ENCODE peak calls at places on chromosomes 1 and 21, in five cellular contexts. B is GM23338, I is amygdala, X is sciatic nerve, U is COR-L47. T is an unnamed sample.

GRCh38 chr1:24501371-24502167 is 1.1 kb upstream of the RCAN3 start:
- DNase-seq in B (peak; percentile 46), I (no peak), X (no peak), U (no peak), T (no peak)

GRCh38 chr1:237166593-237167077 is 124.7 kb downstream of the RYR2 start:
- DNase-seq in B (no peak), I (no peak), X (no peak), U (no peak), T (no peak)

GRCh38 chr1:202698276-202698675 is 12.0 kb downstream of the SYT2 start:
- DNase-seq in B (no peak), I (no peak), X (no peak), U (no peak), T (peak; percentile 12)

GRCh38 chr1:118960567-118961136 is 27.5 kb downstream of the TBX15 start:
- DNase-seq in B (peak; percentile 5), I (no peak), X (no peak), U (no peak), T (no peak)

GRCh38 chr1:16143566-16144324 is 12.1 kb downstream of the EPHA2 start:
- DNase-seq in B (no peak), I (no peak), X (no peak), U (peak; percentile 19), T (peak; percentile 21)

GRCh38 chr1:47903723-47904122 is 93.5 kb downstream of the TRABD2B start:
- DNase-seq in B (no peak), I (no peak), X (no peak), U (no peak), T (no peak)

GRCh38 chr21:40176732-40177131 is 309.5 kb downstream of the PCP4 start:
- DNase-seq in B (no peak), I (no peak), X (no peak), U (peak; percentile 95), T (no peak)

GRCh38 chr1:10677508-10678364 is 118.7 kb downstream of the CASZ1 start:
- DNase-seq in B (peak; percentile 60), I (no peak), X (no peak), U (no peak), T (no peak)

GRCh38 chr1:117644696-117645311 is 39.0 kb downstream of the TENT5C start:
- DNase-seq in B (no peak), I (no peak), X (no peak), U (no peak), T (no peak)

GRCh38 chr1:214670098-214670497 is 67.1 kb downstream of the CENPF start:
- DNase-seq in B (no peak), I (no peak), X (peak; percentile 86), U (peak; percentile 31), T (no peak)

GRCh38 chr1:23247276-23247675 is 30.0 kb upstream of the HTR1D start:
- DNase-seq in B (no peak), I (no peak), X (no peak), U (no peak), T (no peak)

GRCh38 chr1:159945483-159946241 is at the start of gene IGSF9:
- DNase-seq in B (peak; percentile 97), I (peak; percentile 45), X (peak; percentile 82), U (peak; percentile 94), T (peak; percentile 78)

GRCh38 chr1:201535046-201535777 is 3.7 kb upstream of the NAV1 start:
- DNase-seq in B (no peak), I (no peak), X (no peak), U (no peak), T (no peak)

GRCh38 chr1:36576118-36576517 is 93.4 kb upstream of the CSF3R start:
- DNase-seq in B (peak; percentile 91), I (no peak), X (peak; percentile 77), U (peak; percentile 46), T (peak; percentile 18)

T was measured in Jurkat, Clone E6-1.